ENCODE peak calls at places on chromosomes 5 and 9, in six cellular contexts. P, Z, J, I, B and L are unnamed samples.

GRCh38 chr5:134656690-134657089 is 8.1 kb downstream of the SEC24A start:
- DNase-seq in P (no peak), Z (no peak), J (no peak), B (no peak), I (no peak), L (no peak)

GRCh38 chr9:104950838-104951237 is 22.9 kb upstream of the ABCA1 start:
- DNase-seq in P (no peak), Z (no peak), I (no peak), B (no peak), J (peak), L (no peak)

GRCh38 chr5:75051217-75051751 is 1.1 kb downstream of the GCNT4 start:
- DNase-seq in P (no peak), J (no peak), I (peak), Z (peak), B (no peak), L (no peak)

GRCh38 chr5:83512051-83512745 is 40.7 kb downstream of the VCAN start:
- DNase-seq in J (no peak), P (no peak), B (peak), Z (no peak), I (no peak), L (no peak)

GRCh38 chr9:136486823-136487620 is 4.2 kb upstream of the SEC16A start:
- DNase-seq in Z (no peak), J (no peak), I (no peak), P (no peak), B (no peak), L (no peak)

GRCh38 chr9:109779711-109780452 is at the start of gene PALM2AKAP2:
- DNase-seq in P (peak), J (peak), B (no peak), Z (no peak), I (peak), L (no peak)

GRCh38 chr5:172496671-172497371 is 42.5 kb upstream of the SH3PXD2B start:
- DNase-seq in Z (no peak), P (peak), B (no peak), I (no peak), J (no peak), L (no peak)

GRCh38 chr9:85215936-85216335 is 525.8 kb downstream of the AGTPBP1 start:
- DNase-seq in I (no peak), B (no peak), Z (no peak), J (no peak), P (no peak), L (no peak)

GRCh38 chr5:75049581-75050274 is 2.6 kb downstream of the GCNT4 start:
- DNase-seq in P (peak), J (peak), B (no peak), I (peak), Z (peak), L (peak)

GRCh38 chr9:121744687-121745395 is 93.4 kb downstream of the DAB2IP start:
- DNase-seq in I (no peak), J (no peak), B (peak), Z (no peak), P (peak), L (no peak)
- H3K4me3 ChIP-seq in I (no peak), J (no peak), B (no peak), Z (peak), P (peak), L (no peak)

GRCh38 chr9:111399772-111400563 is 69.9 kb upstream of the OR2K2 start:
- DNase-seq in B (no peak), P (no peak), J (peak), Z (peak), I (peak), L (no peak)
- TF ChIP-seq CTCF in B (peak), P (peak), J (peak), Z (peak), I (peak), L (peak)

GRCh38 chr5:10724799-10725507 is 36.1 kb downstream of the DAP start:
- DNase-seq in J (peak), I (no peak), P (peak), B (peak), Z (peak), L (no peak)
- H3K4me3 ChIP-seq in J (no peak), I (no peak), P (peak), B (no peak), Z (no peak), L (no peak)

GRCh38 chr9:131436386-131436785 is 42.5 kb downstream of the PRRC2B start:
- DNase-seq in I (no peak), Z (no peak), B (no peak), P (peak), J (no peak), L (no peak)
- TF ChIP-seq CTCF in I (no peak), Z (no peak), B (no peak), P (no peak), J (no peak), L (no peak)